ENCODE peak calls at places on chromosomes 4 and X, in six cellular contexts. O, Y, K, N, D and V are unnamed samples.
A peak's percentile ranks its signal among the peaks of the same experiment; 100 is the strongest.

GRCh38 chr4:41360214-41360910 is 103.6 kb downstream of the UCHL1 start:
- DNase-seq in O (peak; percentile 85), Y (peak; percentile 53), K (no peak), N (peak; percentile 81), D (peak; percentile 93), V (peak; percentile 64)

GRCh38 chr4:47222276-47222675 is 190.9 kb downstream of the GABRB1 start:
- DNase-seq in O (no peak), Y (no peak), K (no peak), N (no peak), D (no peak), V (no peak)

GRCh38 chrX:54171091-54171490 is 12.0 kb downstream of the FAM120C start:
- DNase-seq in O (no peak), Y (no peak), K (no peak), N (no peak), D (no peak), V (no peak)

GRCh38 chr4:11497212-11497806 is 68.6 kb upstream of the HS3ST1 start:
- DNase-seq in O (no peak), Y (no peak), K (no peak), N (no peak), D (no peak), V (no peak)

GRCh38 chr4:2934077-2934812 is 29.0 kb downstream of the NOP14 start:
- DNase-seq in O (peak; percentile 68), Y (peak; percentile 53), K (no peak), N (peak; percentile 41), D (peak; percentile 87), V (peak; percentile 76)

GRCh38 chrX:112687189-112687691 is 7.5 kb upstream of the LHFPL1 start:
- DNase-seq in O (no peak), Y (no peak), K (no peak), N (no peak), D (no peak), V (no peak)

GRCh38 chr4:21517460-21517859 is 431.1 kb downstream of the KCNIP4 start:
- DNase-seq in O (no peak), Y (no peak), K (no peak), N (no peak), D (no peak), V (no peak)

GRCh38 chr4:54959656-54960055 is 165.7 kb downstream of the KDR start:
- DNase-seq in O (no peak), Y (no peak), K (no peak), N (no peak), D (no peak), V (no peak)

GRCh38 chrX:43559643-43560042 is 96.5 kb upstream of the MAOA start:
- DNase-seq in O (peak; percentile 13), Y (peak; percentile 16), K (peak; percentile 25), N (peak; percentile 31), D (no peak), V (peak; percentile 71)

GRCh38 chr4:84697615-84698201 is 114.8 kb downstream of the CDS1 start:
- DNase-seq in O (no peak), Y (no peak), K (no peak), N (no peak), D (no peak), V (no peak)

GRCh38 chr4:98711526-98711925 is 53.1 kb upstream of the TSPAN5 start:
- DNase-seq in O (no peak), Y (no peak), K (no peak), N (no peak), D (no peak), V (no peak)

GRCh38 chr4:20418865-20419451 is 167.3 kb downstream of the SLIT2 start:
- DNase-seq in O (no peak), Y (no peak), K (no peak), N (no peak), D (no peak), V (no peak)

GRCh38 chrX:119870626-119871131 is 854 bp downstream of the RNF113A start:
- DNase-seq in O (no peak), Y (no peak), K (no peak), N (no peak), D (no peak), V (peak; percentile 67)

GRCh38 chr4:41361831-41362646 is 105.3 kb downstream of the UCHL1 start:
- DNase-seq in O (no peak), Y (no peak), K (no peak), N (no peak), D (no peak), V (no peak)

GRCh38 chr4:152072001-152072485 is 311.2 kb upstream of the GATB start:
- DNase-seq in O (peak; percentile 33), Y (no peak), K (no peak), N (peak; percentile 14), D (no peak), V (no peak)

GRCh38 chrX:123871309-123871708 is 11.5 kb downstream of the XIAP start:
- DNase-seq in O (no peak), Y (no peak), K (no peak), N (no peak), D (no peak), V (no peak)

GRCh38 chr4:118351851-118352827 is 664 bp downstream of the PRSS12 start:
- DNase-seq in O (no peak), Y (peak; percentile 70), K (no peak), N (no peak), D (peak; percentile 56), V (peak; percentile 57)

GRCh38 chrX:22122510-22122909 is 90.4 kb downstream of the PHEX start:
- DNase-seq in O (no peak), Y (no peak), K (no peak), N (no peak), D (peak; percentile 67), V (no peak)

GRCh38 chr4:121822796-121823504 is 733 bp downstream of the CCNA2 start:
- DNase-seq in O (no peak), Y (peak; percentile 33), K (no peak), N (peak; percentile 11), D (no peak), V (no peak)

GRCh38 chr4:23839279-23839678 is 50.6 kb downstream of the PPARGC1A start:
- DNase-seq in O (no peak), Y (no peak), K (no peak), N (no peak), D (no peak), V (no peak)

GRCh38 chr4:23837366-23837765 is 52.5 kb downstream of the PPARGC1A start:
- DNase-seq in O (no peak), Y (no peak), K (no peak), N (no peak), D (no peak), V (no peak)

GRCh38 chr4:23838131-23838530 is 51.7 kb downstream of the PPARGC1A start:
- DNase-seq in O (no peak), Y (no peak), K (no peak), N (no peak), D (no peak), V (no peak)

DNA sequence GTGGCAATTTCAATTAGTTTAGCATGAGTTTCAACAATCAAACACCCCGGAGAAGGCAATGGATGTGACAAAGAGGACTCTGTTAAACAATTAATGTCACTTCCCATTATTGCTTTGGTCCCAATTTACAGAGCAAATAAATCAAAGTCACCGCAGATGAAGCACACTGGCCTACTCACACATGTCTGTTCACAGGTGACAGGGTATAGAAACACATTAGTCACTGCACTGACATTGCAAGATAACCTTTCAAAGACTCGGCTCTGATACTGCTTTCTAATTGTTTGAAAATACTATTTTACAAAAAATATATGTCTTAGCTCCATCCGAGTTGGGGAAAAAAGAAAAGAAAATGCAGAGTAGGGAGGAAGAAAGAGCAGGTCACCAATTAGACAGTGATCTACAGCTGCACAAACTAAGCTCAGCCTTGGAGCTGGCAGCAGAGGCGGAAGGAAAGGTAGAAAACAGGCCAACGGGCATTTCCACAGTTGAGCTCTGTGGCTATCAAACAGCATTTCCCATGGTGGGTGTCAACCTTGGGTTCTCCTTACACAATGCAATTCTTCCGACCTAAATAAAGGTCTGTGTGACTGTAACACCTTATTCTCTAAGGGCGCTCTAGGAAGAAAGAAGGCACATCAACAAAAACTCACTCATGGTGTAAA is 53.9 kb downstream of the PPARGC1A start:
- DNase-seq in O (no peak), Y (no peak), K (no peak), N (no peak), D (no peak), V (no peak)
- H3K27ac ChIP-seq in O (peak overlapping the region; percentile 53), Y (no peak overlapping the region), K (no peak overlapping the region), N (peak overlapping the region; percentile 56), D (peak overlapping the region; percentile 74), V (no peak overlapping the region)

GRCh38 chr4:74366367-74366891 is 1.5 kb downstream of the EREG start:
- DNase-seq in O (no peak), Y (no peak), K (no peak), N (no peak), D (no peak), V (no peak)

GRCh38 chr4:74365761-74366160 is 816 bp downstream of the EREG start:
- DNase-seq in O (no peak), Y (peak; percentile 32), K (no peak), N (no peak), D (no peak), V (peak; percentile 62)

GRCh38 chr4:74357965-74358364 is 7.0 kb upstream of the EREG start:
- DNase-seq in O (no peak), Y (no peak), K (no peak), N (no peak), D (no peak), V (no peak)

GRCh38 chr4:74364649-74365491 is at the start of gene EREG:
- DNase-seq in O (no peak), Y (no peak), K (no peak), N (peak; percentile 6), D (no peak), V (peak; percentile 65)

GRCh38 chr4:74362347-74362746 is 2.6 kb upstream of the EREG start:
- DNase-seq in O (no peak), Y (no peak), K (no peak), N (no peak), D (no peak), V (no peak)
- H3K27ac ChIP-seq in O (no peak overlapping the region), Y (no peak overlapping the region), K (no peak overlapping the region), N (no peak overlapping the region), D (no peak overlapping the region), V (no peak overlapping the region)

GRCh38 chrX:65674351-65674893 is 7.0 kb downstream of the MSN start:
- DNase-seq in O (no peak), Y (no peak), K (no peak), N (no peak), D (no peak), V (no peak)

GRCh38 chrX:65671286-65671685 is 3.8 kb downstream of the MSN start:
- DNase-seq in O (no peak), Y (no peak), K (no peak), N (no peak), D (no peak), V (no peak)

GRCh38 chrX:65673857-65674350 is 6.5 kb downstream of the MSN start:
- DNase-seq in O (no peak), Y (no peak), K (no peak), N (no peak), D (no peak), V (no peak)

GRCh38 chrX:65668362-65669310 is 1.2 kb downstream of the MSN start:
- DNase-seq in O (peak; percentile 65), Y (peak; percentile 38), K (no peak), N (peak; percentile 84), D (peak; percentile 79), V (peak; percentile 82)

GRCh38 chrX:65671966-65672365 is 4.5 kb downstream of the MSN start:
- DNase-seq in O (no peak), Y (no peak), K (no peak), N (no peak), D (no peak), V (no peak)
- H3K27ac ChIP-seq in O (peak overlapping the region; percentile 96), Y (no peak overlapping the region), K (no peak overlapping the region), N (peak overlapping the region; percentile 98), D (peak overlapping the region; percentile 53), V (peak overlapping the region; percentile 39)

DNA sequence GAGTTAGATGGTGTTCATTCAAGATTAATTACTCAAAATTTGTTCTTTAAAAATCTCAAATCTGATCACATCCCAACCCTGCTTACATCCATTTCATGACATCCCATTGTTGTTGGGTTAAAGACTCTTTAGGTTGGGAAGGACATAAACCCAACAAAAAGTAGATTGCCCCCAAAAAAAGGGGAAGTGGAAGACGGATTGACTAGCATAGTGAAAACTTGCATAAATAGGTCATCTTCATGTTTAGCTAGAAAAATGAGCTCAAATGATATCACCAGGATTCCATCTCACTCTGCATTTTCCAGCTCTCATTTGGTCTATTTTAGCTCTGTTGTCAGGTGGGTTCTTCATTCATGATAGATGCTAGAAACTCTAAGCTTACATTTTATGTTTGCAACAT is 18.5 kb upstream of the TET2 start:
- DNase-seq in O (no peak), Y (no peak), K (no peak), N (no peak), D (no peak), V (no peak)
- H3K27ac ChIP-seq in O (no peak overlapping the region), Y (no peak overlapping the region), K (no peak overlapping the region), N (no peak overlapping the region), D (no peak overlapping the region), V (no peak overlapping the region)